ENCODE peak calls at places on chromosomes 6 and 20, in six cellular contexts. K, T, V, B, P and F are unnamed samples.

GRCh38 chr6:16762547-16763477 is 1.6 kb upstream of the ATXN1 start:
- DNase-seq in K (peak), T (peak), V (peak), B (peak), P (peak), F (peak)

GRCh38 chr20:47907031-47907670 is 121.9 kb upstream of the SULF2 start:
- DNase-seq in K (no peak), T (no peak), V (no peak), B (no peak), P (no peak), F (no peak)

GRCh38 chr6:156639023-156639728 is 138.0 kb upstream of the ARID1B start:
- DNase-seq in K (no peak), T (no peak), V (no peak), B (no peak), P (no peak), F (no peak)

GRCh38 chr6:126041516-126042447 is 55.4 kb downstream of the TRMT11 start:
- DNase-seq in K (no peak), T (no peak), V (no peak), B (no peak), P (no peak), F (no peak)

GRCh38 chr20:56657879-56658278 is 28.8 kb downstream of the TFAP2C start:
- DNase-seq in K (no peak), T (no peak), V (no peak), B (no peak), P (no peak), F (no peak)

GRCh38 chr6:122726649-122727048 is 52.9 kb upstream of the FABP7 start:
- DNase-seq in K (no peak), T (no peak), V (peak), B (peak), P (no peak), F (no peak)

GRCh38 chr6:142947702-142948480 is 2.9 kb upstream of the HIVEP2 start:
- DNase-seq in K (no peak), T (no peak), V (no peak), B (no peak), P (no peak), F (no peak)

GRCh38 chr6:35710241-35710847 is 21.6 kb upstream of the FKBP5 start:
- DNase-seq in K (no peak), T (peak), V (no peak), B (no peak), P (no peak), F (no peak)

GRCh38 chr6:141258516-141258915 is 874.2 kb upstream of the GJE1 start:
- DNase-seq in K (no peak), T (no peak), V (no peak), B (no peak), P (no peak), F (no peak)

GRCh38 chr6:143802833-143803565 is 40.1 kb upstream of the LTV1 start:
- DNase-seq in K (no peak), T (no peak), V (no peak), B (no peak), P (no peak), F (no peak)

GRCh38 chr6:6851059-6851658 is 256.6 kb upstream of the RREB1 start:
- DNase-seq in K (peak), T (no peak), V (no peak), B (peak), P (no peak), F (no peak)

GRCh38 chr6:160513836-160514235 is 150.2 kb downstream of the LPA start:
- DNase-seq in K (no peak), T (no peak), V (no peak), B (no peak), P (no peak), F (no peak)

GRCh38 chr6:160523223-160523622 is 140.9 kb downstream of the LPA start:
- DNase-seq in K (no peak), T (no peak), V (no peak), B (no peak), P (no peak), F (peak)

GRCh38 chr6:160520043-160520904 is 143.8 kb downstream of the LPA start:
- DNase-seq in K (peak), T (peak), V (peak), B (peak), P (peak), F (peak)

GRCh38 chr6:160519133-160519532 is 144.9 kb downstream of the LPA start:
- DNase-seq in K (no peak), T (no peak), V (no peak), B (no peak), P (no peak), F (no peak)

DNA sequence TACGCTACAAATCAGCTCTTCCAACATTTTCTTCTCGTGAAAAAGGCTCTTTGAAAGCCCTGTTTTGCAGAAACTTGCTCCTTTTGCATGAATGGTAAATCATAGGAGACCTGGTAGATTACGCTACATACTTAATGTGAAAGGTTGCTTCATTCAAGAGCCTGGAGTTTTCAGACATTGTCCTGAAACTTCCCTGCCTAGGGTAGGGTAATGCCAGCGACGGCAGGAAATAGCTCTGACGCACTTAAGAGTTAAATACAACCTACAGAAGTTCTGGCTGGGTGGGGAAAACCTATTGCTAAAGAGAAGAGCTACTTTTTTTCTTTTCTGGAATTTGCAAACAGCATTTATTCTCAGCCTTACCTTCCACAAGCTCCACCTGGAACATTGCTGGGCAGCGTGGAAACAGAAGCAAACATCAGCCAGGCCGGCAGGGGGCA is 144.5 kb downstream of the LPA start:
- DNase-seq in K (no peak), T (no peak), V (no peak), B (no peak), P (no peak), F (no peak)
- H3K4me3 ChIP-seq in K (peak), T (peak), V (peak), B (peak), P (peak), F (peak)

GRCh38 chr6:15661815-15662245 is 998 bp downstream of the DTNBP1 start:
- DNase-seq in K (no peak), T (no peak), V (no peak), B (no peak), P (no peak), F (no peak)
- H3K27ac ChIP-seq in K (peak), T (peak), V (no peak), B (peak), P (peak), F (peak)

GRCh38 chr6:46792635-46793034 is 554 bp upstream of the MEP1A start:
- DNase-seq in K (no peak), T (no peak), V (no peak), B (no peak), P (no peak), F (no peak)

GRCh38 chr6:46787871-46788270 is 5.3 kb upstream of the MEP1A start:
- DNase-seq in K (no peak), T (no peak), V (no peak), B (no peak), P (no peak), F (no peak)

GRCh38 chr6:46790359-46790874 is 2.8 kb upstream of the MEP1A start:
- DNase-seq in K (no peak), T (no peak), V (no peak), B (no peak), P (no peak), F (no peak)

GRCh38 chr6:46788791-46789190 is 4.4 kb upstream of the MEP1A start:
- DNase-seq in K (no peak), T (no peak), V (no peak), B (no peak), P (no peak), F (no peak)

GRCh38 chr6:46789434-46790358 is 3.5 kb upstream of the MEP1A start:
- DNase-seq in K (no peak), T (no peak), V (no peak), B (peak), P (no peak), F (no peak)
- H3K4me3 ChIP-seq in K (no peak), T (no peak), V (no peak), B (no peak), P (no peak), F (no peak)

GRCh38 chr6:44529506-44529905 is 142.0 kb downstream of the CDC5L start:
- DNase-seq in K (no peak), T (no peak), V (no peak), B (no peak), P (no peak), F (no peak)
- H3K27ac ChIP-seq in K (no peak), T (no peak), V (no peak), B (no peak), P (no peak), F (no peak)

DNA sequence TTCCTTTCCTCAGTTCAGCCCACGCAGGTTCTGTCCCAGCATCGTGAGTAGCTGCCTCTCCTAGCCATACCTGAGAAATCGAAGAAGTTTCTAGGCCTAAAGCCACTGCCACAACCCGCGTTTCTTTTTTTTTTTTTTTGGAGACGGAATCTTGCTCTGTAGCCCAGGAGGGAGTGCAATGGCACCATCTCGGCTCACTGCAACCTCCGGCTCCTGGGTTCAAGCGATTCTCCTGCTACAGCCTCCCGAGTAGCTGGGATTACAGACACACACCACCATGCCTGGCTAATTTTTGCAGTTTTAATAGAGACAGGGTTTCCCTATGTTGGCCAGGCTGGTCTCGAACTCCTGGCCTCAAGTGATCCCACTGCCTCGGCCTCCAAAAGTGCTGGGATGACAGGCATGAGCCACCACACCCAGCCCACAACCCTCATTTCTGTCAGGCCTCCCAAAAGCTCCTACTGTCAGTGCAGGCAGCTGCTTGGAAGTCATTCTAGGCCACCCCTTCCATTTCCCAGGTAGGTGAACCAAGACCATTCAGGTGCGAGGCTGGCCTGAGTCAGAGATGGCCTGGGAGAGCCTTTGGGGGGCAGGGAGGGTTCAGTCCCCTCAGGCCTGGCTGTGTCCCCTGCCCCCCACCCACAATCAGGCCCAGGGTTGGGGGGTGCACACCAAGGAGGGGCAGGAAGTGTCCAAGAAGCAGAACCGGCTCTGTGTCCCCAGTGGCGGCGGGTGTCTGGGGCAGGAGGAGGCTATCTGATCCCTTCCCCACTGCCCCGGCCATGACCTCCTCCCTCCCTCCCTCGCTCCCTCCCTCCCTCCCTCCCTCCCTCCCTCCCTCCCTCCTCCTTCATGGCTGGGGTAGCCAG is 47.2 kb downstream of the NOL4L start:
- DNase-seq in K (no peak), T (no peak), V (peak), B (no peak), P (no peak), F (no peak)
- H3K4me3 ChIP-seq in K (no peak), T (no peak), V (no peak), B (no peak), P (peak), F (peak)

GRCh38 chr6:111579816-111580215 is 25.9 kb downstream of the TRAF3IP2 start:
- DNase-seq in K (no peak), T (no peak), V (no peak), B (no peak), P (no peak), F (no peak)

GRCh38 chr6:111573118-111573883 is 32.4 kb downstream of the TRAF3IP2 start:
- DNase-seq in K (no peak), T (no peak), V (no peak), B (no peak), P (no peak), F (no peak)

GRCh38 chr6:111573892-111574800 is 31.5 kb downstream of the TRAF3IP2 start:
- DNase-seq in K (no peak), T (no peak), V (no peak), B (no peak), P (no peak), F (no peak)

GRCh38 chr6:111572216-111572706 is 33.4 kb downstream of the TRAF3IP2 start:
- DNase-seq in K (no peak), T (no peak), V (no peak), B (peak), P (no peak), F (no peak)

DNA sequence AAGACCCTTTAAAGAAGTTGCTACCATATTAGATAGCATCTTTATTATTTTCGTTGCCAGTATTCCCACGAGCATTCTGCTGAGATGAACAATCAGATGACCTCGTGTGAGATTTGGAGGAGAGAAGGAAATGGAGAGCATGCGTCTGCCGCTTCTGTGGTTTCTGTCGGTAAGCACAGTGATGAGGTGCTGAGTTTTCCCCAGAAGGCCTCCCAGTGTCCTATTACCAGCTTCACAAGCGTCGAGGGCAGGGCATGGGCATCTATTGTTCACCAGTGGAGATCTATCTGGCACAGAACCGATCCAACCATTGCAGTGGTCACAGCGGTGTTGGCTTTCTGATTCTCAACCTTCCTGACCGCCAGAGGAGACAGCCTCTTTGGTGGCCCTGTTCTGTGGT is 29.4 kb downstream of the TRAF3IP2 start:
- DNase-seq in K (no peak), T (no peak), V (no peak), B (no peak), P (no peak), F (no peak)
- H3K27ac ChIP-seq in K (no peak), T (peak), V (no peak), B (no peak), P (no peak), F (no peak)

DNA sequence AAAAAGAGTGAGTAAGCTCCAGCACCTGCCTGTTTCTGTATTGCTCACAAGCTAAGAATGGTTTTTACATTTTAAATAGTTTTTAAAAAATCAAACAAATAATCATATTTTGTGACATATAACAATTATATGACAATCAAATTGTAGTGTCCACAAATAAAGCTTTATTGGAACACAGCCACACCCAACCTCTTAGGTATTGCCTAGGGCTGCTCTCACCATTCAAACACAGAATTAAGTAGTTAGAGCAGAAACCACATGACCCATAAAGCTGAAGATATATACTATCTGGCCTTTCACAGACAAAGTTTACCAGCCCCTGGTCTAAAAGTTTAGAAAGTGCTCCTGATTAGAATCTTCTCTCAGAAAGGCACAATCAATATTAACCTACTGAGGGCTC is 11.2 kb downstream of the TNFRSF21 start:
- DNase-seq in K (no peak), T (no peak), V (no peak), B (no peak), P (no peak), F (no peak)
- H3K4me3 ChIP-seq in K (no peak), T (no peak), V (no peak), B (no peak), P (no peak), F (no peak)

GRCh38 chr6:41901882-41902519 is 6.8 kb upstream of the USP49 start:
- DNase-seq in K (no peak), T (no peak), V (no peak), B (no peak), P (peak), F (peak)

GRCh38 chr6:41892921-41893564 is 2.1 kb downstream of the USP49 start:
- DNase-seq in K (no peak), T (no peak), V (no peak), B (no peak), P (no peak), F (no peak)

GRCh38 chr6:41895300-41896233 is at the start of gene USP49:
- DNase-seq in K (peak), T (peak), V (peak), B (peak), P (peak), F (peak)

GRCh38 chr6:41894366-41895299 is 542 bp downstream of the USP49 start:
- DNase-seq in K (no peak), T (no peak), V (peak), B (no peak), P (no peak), F (no peak)

DNA sequence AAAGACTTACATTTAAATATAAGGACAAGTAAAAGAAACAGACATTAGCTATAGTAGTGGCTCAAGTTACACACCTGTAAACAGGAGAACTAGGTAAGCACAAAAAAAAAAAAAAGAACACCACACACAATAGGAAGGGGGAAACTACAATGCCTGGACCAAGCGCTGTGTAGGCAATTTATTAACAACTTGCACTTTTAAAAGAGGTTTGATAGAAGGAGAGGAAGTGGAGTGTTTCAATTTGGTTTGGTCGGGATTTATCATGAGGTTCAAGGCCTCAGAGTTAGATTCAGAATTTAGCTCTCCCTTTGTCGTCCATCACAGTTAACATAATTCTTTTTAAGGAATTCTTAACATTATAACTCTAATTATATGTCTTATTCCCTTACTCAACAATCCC is 1.1 kb upstream of the USP49 start:
- DNase-seq in K (no peak), T (no peak), V (no peak), B (no peak), P (no peak), F (no peak)
- H3K27ac ChIP-seq in K (peak), T (peak), V (peak), B (peak), P (peak), F (peak)